ENCODE peak calls at places on chromosomes 16 and 17, in ten cellular contexts. D is activated naive CD4-positive, alpha-beta T cell treated with anti-CD3 and anti-CD28 coated beads, Interleukin-2, amount 50 U/mL, for 16 hours; C is brain pericyte; S is NCI-H82; M is right atrium auricular region; R is osteocyte; K is heart right ventricle; B is mesendoderm; J is iris pigment epithelial cell; N is iPS DF 19.7. H is an unnamed sample.

GRCh38 chr16:16938009-16938408 is 532.8 kb downstream of the XYLT1 start:
- DNase-seq in D (no peak), C (no peak), S (peak), M (no peak), R (no peak), K (no peak), B (peak), J (no peak), N (no peak), H (no peak)

GRCh38 chr16:59545666-59546065 is 811.5 kb upstream of the GOT2 start:
- DNase-seq in D (no peak), C (no peak), S (no peak), M (no peak), R (no peak), K (no peak), B (no peak), J (peak), N (no peak), H (no peak)

GRCh38 chr16:64459821-64460220 is 662.0 kb downstream of the CDH11 start:
- DNase-seq in D (no peak), C (no peak), S (no peak), M (no peak), R (no peak), K (no peak), B (no peak), J (peak), N (no peak), H (no peak)

GRCh38 chr17:3985800-3986199 is 21.6 kb upstream of the ATP2A3 start:
- DNase-seq in D (no peak), C (no peak), S (no peak), M (no peak), R (no peak), K (no peak), B (no peak), J (no peak), N (no peak), H (no peak)

GRCh38 chr16:77469639-77470038 is 34.8 kb upstream of the ADAMTS18 start:
- DNase-seq in D (no peak), C (no peak), S (no peak), M (no peak), R (no peak), K (no peak), B (no peak), J (no peak), N (no peak), H (no peak)

GRCh38 chr17:82064433-82065192 is 991 bp downstream of the DUS1L start:
- DNase-seq in D (no peak), C (no peak), S (no peak), M (no peak), R (no peak), K (no peak), B (no peak), J (no peak), N (no peak), H (no peak)

GRCh38 chr17:7916799-7917198 is 710 bp upstream of the RNF227 start:
- DNase-seq in D (no peak), C (no peak), S (no peak), M (no peak), R (no peak), K (no peak), B (no peak), J (peak), N (no peak), H (no peak)

GRCh38 chr16:73011926-73012325 is 36.0 kb downstream of the ZFHX3 start:
- DNase-seq in D (no peak), C (no peak), S (no peak), M (no peak), R (no peak), K (no peak), B (peak), J (no peak), N (no peak), H (no peak)

GRCh38 chr16:85246473-85246872 is 134.2 kb upstream of the CIBAR2 start:
- DNase-seq in D (no peak), C (no peak), S (peak), M (no peak), R (no peak), K (no peak), B (no peak), J (no peak), N (no peak), H (no peak)

GRCh38 chr16:683396-684066 is 603 bp downstream of the JMJD8 start:
- DNase-seq in D (no peak), C (no peak), S (peak), M (no peak), R (no peak), K (no peak), B (peak), J (no peak), N (no peak), H (no peak)

GRCh38 chr17:49513616-49514373 is 18.7 kb downstream of the NGFR start:
- DNase-seq in D (no peak), C (no peak), S (no peak), M (no peak), R (no peak), K (peak), B (no peak), J (no peak), N (no peak), H (no peak)

GRCh38 chr16:23245268-23245667 is 56.8 kb upstream of the SCNN1B start:
- DNase-seq in D (no peak), C (no peak), S (no peak), M (no peak), R (no peak), K (peak), B (no peak), J (no peak), N (no peak), H (no peak)

GRCh38 chr17:17822189-17822978 is 14.4 kb downstream of the SREBF1 start:
- DNase-seq in D (no peak), C (no peak), S (no peak), M (peak), R (no peak), K (peak), B (no peak), J (peak), N (no peak), H (no peak)